ENCODE peak calls at places on chromosomes 4 and X, in seven cellular contexts. H is K562, U is A549, T is endothelial cell of umbilical vein, N is ovary, E is stomach, I is right lobe of liver. S is an unnamed sample.

GRCh38 chrX:42943051-42943450 is 165.1 kb upstream of the PPP1R2C start:
- DNase-seq in H (no peak), U (no peak), T (no peak), N (no peak), E (no peak), I (no peak), S (no peak)

GRCh38 chrX:153900806-153901752 is 3.4 kb upstream of the AVPR2 start:
- DNase-seq in H (peak; percentile 65), U (peak; percentile 68), T (peak; percentile 2), N (peak; percentile 37), E (peak; percentile 30), I (no peak), S (peak; percentile 68)

GRCh38 chrX:18985186-18985435 is 1.2 kb upstream of the PHKA2 start:
- DNase-seq in H (no peak), U (peak; percentile 10), T (no peak), N (no peak), E (no peak), I (no peak), S (no peak)

GRCh38 chrX:9859711-9860555 is 73.7 kb downstream of the SHROOM2 start:
- DNase-seq in H (no peak), U (no peak), T (no peak), N (no peak), E (no peak), I (no peak), S (no peak)

GRCh38 chrX:124338733-124339514 is 6.5 kb downstream of the TEX13D start:
- DNase-seq in H (no peak), U (no peak), T (no peak), N (no peak), E (no peak), I (no peak), S (no peak)

GRCh38 chr4:66023061-66023460 is 352.8 kb upstream of the EPHA5 start:
- DNase-seq in H (no peak), U (no peak), T (no peak), N (no peak), E (no peak), I (no peak), S (no peak)

GRCh38 chr4:80101768-80102116 is 28.7 kb upstream of the ANTXR2 start:
- DNase-seq in H (no peak), U (no peak), T (no peak), N (no peak), E (no peak), I (no peak), S (no peak)

GRCh38 chr4:103498161-103499070 is 221.4 kb downstream of the TACR3 start:
- DNase-seq in H (no peak), U (no peak), T (peak; percentile 10), N (no peak), E (no peak), I (no peak), S (no peak)

DNA sequence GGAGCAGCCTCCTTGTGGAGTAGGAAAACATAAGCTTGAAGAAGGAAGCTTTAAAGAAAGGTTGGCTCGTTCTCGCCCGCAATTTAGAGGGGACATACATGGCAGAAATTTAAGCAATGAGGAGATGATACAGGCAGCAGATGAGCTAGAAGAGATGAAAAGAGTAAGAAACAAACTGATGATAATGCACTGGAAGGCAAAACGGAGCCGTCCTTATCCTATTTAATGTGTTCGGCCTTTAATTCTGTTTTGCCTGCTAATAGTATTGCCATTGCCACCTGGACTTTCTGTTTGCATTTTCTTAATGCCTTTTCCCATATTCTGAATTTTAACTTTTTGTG is 1.4 kb downstream of the TCEAL1 start:
- DNase-seq in H (no peak), U (no peak), T (no peak), N (no peak), E (no peak), I (no peak), S (no peak)
- TF ChIP-seq CTCF in H (no peak), U (no peak), T (no peak), N (peak; percentile 1), E (no peak), I (no peak), S (no peak)

DNA sequence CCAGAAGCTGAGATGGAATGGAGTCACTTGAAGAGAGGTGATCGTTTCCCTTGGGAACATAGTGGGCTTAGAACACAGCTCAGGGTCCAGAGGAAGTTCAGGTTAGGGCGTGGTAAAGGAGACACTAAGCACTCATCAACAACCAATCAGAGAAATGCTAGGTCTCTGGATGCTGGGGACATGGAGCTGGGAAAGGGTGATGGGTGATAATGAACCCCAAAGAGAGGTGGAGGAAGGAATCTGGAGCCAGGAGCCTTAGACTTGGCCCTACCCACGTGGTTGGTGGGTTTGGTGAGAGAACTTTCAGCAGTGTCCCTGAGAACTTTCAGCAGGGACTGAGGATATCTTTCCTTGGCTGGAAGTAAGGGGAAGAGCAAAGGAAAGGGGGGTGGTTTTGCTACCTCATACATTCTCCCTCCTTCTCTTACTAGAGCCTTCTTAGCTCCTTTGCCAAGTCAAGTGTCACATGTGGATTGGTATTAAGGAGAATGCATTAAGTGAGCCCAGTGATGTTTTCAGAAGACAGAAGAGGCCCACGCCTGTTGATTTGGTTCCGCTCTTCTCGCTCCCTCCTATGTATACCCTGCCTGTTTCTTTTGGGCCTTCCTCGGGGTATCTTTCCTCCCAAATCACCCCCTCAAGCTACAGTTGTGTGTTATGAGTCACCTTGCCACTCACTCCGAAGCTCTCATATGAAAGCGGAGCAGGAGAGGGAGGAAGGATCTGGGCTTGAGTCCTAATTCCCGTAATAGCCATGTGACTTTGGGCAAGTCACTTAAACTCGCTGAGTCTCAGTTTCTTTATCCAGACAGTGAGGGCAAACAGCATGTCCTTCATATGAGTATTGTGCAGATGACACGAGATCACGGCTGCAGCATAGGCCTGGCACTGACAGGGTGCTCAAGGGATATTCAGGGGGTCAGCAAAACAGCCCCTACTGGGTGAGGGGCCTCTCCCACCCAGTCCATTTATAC is 63.1 kb downstream of the TSC22D3 start:
- DNase-seq in H (no peak), U (no peak), T (no peak), N (peak; percentile 60), E (no peak), I (peak; percentile 55), S (peak; percentile 70)
- TF ChIP-seq POLR2A in H (no peak), U (no peak), T (no peak), N (peak; percentile 38), E (no peak), I (peak; percentile 41), S (peak; percentile 18)

DNA sequence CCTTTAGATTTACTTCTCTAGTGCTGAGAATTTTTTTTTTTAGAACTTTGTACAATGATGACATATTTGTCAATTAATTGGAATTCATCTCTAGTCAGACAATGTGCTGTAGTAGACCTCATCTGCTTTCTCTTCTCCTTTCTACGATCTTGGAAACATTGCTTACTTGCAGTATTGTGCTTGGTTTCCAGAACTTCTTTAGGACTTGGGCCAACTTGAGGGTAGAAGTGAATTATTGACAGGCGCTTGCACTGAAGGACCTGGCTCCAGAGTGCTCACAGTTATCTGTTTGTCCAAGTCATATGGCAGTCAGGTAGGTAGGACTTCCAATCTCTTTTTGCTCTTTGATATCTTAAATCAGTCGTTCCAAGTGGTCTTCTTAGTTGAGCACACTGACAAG is 39.6 kb downstream of the FNIP2 start:
- DNase-seq in H (no peak), U (no peak), T (no peak), N (no peak), E (no peak), I (no peak), S (no peak)
- H3K4me1 ChIP-seq in H (peaks cover 35% of the 10 kb centered on the region), U (peaks cover 23% of the 10 kb centered on the region), T (peaks cover 23% of the 10 kb centered on the region), N (peaks cover 4% of the 10 kb centered on the region), E (peaks cover 78% of the 10 kb centered on the region), I (peaks cover 48% of the 10 kb centered on the region), S (no peaks in the 10 kb centered on the region)

GRCh38 chr4:87505862-87506261 is 23.3 kb downstream of the SPARCL1 start:
- DNase-seq in H (no peak), U (no peak), T (no peak), N (no peak), E (no peak), I (no peak), S (no peak)
- TF ChIP-seq CTCF in H (peak; percentile 28), U (no peak), T (no peak), N (no peak), E (no peak), I (no peak), S (no peak)

S was measured in Peyer's patch.